ENCODE peak calls at places on chromosomes 4 and X, in ten cellular contexts. One of them, this sample, is unnamed. For H3K4me1, the result is how much of the 10 kb centered on the place peaks cover.

GRCh38 chrX:103607385-103608304 is at the start of gene TCEAL3:
- DNase-seq in neural progenitor cell: peak
- DNase-seq in heart right ventricle: peak
- DNase-seq in heart left ventricle: peak
- DNase-seq in MM.1S: no peak
- DNase-seq in upper lobe of left lung: peak
- DNase-seq in IMR-90: peak
- DNase-seq in HCT116: no peak
- DNase-seq in keratinocyte: no peak
- DNase-seq in A549: no peak
- DNase-seq in this sample: no peak

GRCh38 chr4:47040828-47041227 is 9.5 kb downstream of the GABRB1 start:
- DNase-seq in neural progenitor cell: no peak
- DNase-seq in heart right ventricle: no peak
- DNase-seq in heart left ventricle: no peak
- DNase-seq in MM.1S: no peak
- DNase-seq in upper lobe of left lung: no peak
- DNase-seq in IMR-90: no peak
- DNase-seq in HCT116: no peak
- DNase-seq in keratinocyte: no peak
- DNase-seq in A549: no peak
- DNase-seq in this sample: no peak

GRCh38 chr4:48970471-48970921 is 15.6 kb upstream of the CWH43 start:
- DNase-seq in neural progenitor cell: no peak
- DNase-seq in heart right ventricle: no peak
- DNase-seq in heart left ventricle: no peak
- DNase-seq in MM.1S: no peak
- DNase-seq in upper lobe of left lung: no peak
- DNase-seq in IMR-90: peak
- DNase-seq in HCT116: peak
- DNase-seq in keratinocyte: peak
- DNase-seq in A549: no peak
- DNase-seq in this sample: no peak

GRCh38 chrX:44314259-44314734 is 29.2 kb downstream of the EFHC2 start:
- DNase-seq in neural progenitor cell: no peak
- DNase-seq in heart right ventricle: peak
- DNase-seq in heart left ventricle: peak
- DNase-seq in MM.1S: peak
- DNase-seq in upper lobe of left lung: no peak
- DNase-seq in IMR-90: peak
- DNase-seq in HCT116: no peak
- DNase-seq in keratinocyte: no peak
- DNase-seq in A549: no peak
- DNase-seq in this sample: no peak

GRCh38 chrX:104284407-104285000 is 29.8 kb upstream of the ESX1 start:
- DNase-seq in neural progenitor cell: no peak
- DNase-seq in heart right ventricle: no peak
- DNase-seq in heart left ventricle: no peak
- DNase-seq in MM.1S: no peak
- DNase-seq in upper lobe of left lung: no peak
- DNase-seq in IMR-90: no peak
- DNase-seq in HCT116: no peak
- DNase-seq in keratinocyte: no peak
- DNase-seq in A549: no peak
- DNase-seq in this sample: no peak

GRCh38 chr4:188127157-188127874 is 11.9 kb upstream of the TRIML1 start:
- DNase-seq in neural progenitor cell: no peak
- DNase-seq in heart right ventricle: no peak
- DNase-seq in heart left ventricle: no peak
- DNase-seq in MM.1S: no peak
- DNase-seq in upper lobe of left lung: no peak
- DNase-seq in IMR-90: peak
- DNase-seq in HCT116: peak
- DNase-seq in keratinocyte: no peak
- DNase-seq in A549: peak
- DNase-seq in this sample: no peak

GRCh38 chrX:129540068-129540653 is at the start of gene OCRL:
- DNase-seq in neural progenitor cell: peak
- DNase-seq in heart right ventricle: peak
- DNase-seq in heart left ventricle: peak
- DNase-seq in MM.1S: peak
- DNase-seq in upper lobe of left lung: peak
- DNase-seq in IMR-90: peak
- DNase-seq in HCT116: peak
- DNase-seq in keratinocyte: no peak
- DNase-seq in A549: peak
- DNase-seq in this sample: peak

GRCh38 chr4:921830-922331 is 10.2 kb downstream of the GAK start:
- DNase-seq in neural progenitor cell: no peak
- DNase-seq in heart right ventricle: no peak
- DNase-seq in heart left ventricle: no peak
- DNase-seq in MM.1S: no peak
- DNase-seq in upper lobe of left lung: peak
- DNase-seq in IMR-90: no peak
- DNase-seq in HCT116: no peak
- DNase-seq in keratinocyte: no peak
- DNase-seq in A549: no peak
- DNase-seq in this sample: no peak

DNA sequence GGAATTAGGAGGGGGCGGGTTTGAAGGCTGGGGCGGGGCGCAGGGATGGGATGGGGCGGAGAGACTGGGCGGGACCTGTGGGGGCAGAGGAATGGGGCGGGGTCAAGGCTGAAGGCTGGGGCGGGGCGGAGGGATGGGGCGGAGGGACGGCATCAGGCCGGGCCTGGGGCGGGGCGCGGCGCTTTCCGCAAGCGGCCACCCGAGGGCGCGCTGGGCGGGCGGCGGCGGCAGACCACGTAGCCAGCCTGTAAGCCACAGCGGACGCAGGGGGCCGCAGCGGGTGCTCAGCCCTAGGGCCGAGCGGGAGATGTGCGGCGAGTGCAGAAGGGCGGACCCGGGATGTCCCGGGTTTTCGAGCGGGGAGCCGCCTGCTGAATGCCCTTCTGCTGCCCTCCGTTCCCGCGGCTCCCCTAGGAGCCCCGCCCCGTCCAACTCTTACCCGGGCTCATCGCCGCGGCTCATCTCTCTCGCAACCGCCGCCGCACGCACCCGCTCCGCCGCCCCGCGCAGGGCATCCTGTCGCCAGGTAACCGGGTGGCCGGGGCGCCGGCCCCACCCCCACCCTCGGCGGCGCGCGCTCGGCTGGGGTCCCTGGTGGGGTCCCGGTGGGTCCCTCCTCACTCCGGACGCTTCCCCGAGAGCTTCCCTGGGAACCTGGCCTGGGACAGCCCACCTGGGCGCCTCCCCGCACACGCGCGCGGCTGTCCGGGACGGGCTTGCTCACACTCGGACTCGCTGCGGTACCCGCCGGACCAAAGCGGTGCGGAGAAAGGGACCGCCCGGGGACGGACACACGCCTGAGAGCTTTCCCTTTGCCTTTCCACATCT is at the start of gene CCDC110:
- DNase-seq in neural progenitor cell: peak
- DNase-seq in heart right ventricle: peak
- DNase-seq in heart left ventricle: peak
- DNase-seq in MM.1S: peak
- DNase-seq in upper lobe of left lung: peak
- DNase-seq in IMR-90: peak
- DNase-seq in HCT116: peak
- DNase-seq in keratinocyte: peak
- DNase-seq in A549: peak
- DNase-seq in this sample: peak
- TF ChIP-seq CTCF in neural progenitor cell: peak
- TF ChIP-seq CTCF in heart right ventricle: peak
- TF ChIP-seq CTCF in heart left ventricle: peak
- TF ChIP-seq CTCF in MM.1S: peak
- TF ChIP-seq CTCF in upper lobe of left lung: peak
- TF ChIP-seq CTCF in IMR-90: peak
- TF ChIP-seq CTCF in HCT116: peak
- TF ChIP-seq CTCF in keratinocyte: no peak
- TF ChIP-seq CTCF in A549: peak
- TF ChIP-seq CTCF in this sample: peak

GRCh38 chr4:73621357-73621756 is 1.1 kb upstream of the RASSF6 start:
- DNase-seq in neural progenitor cell: no peak
- DNase-seq in heart right ventricle: no peak
- DNase-seq in heart left ventricle: no peak
- DNase-seq in MM.1S: no peak
- DNase-seq in upper lobe of left lung: no peak
- DNase-seq in IMR-90: no peak
- DNase-seq in HCT116: no peak
- DNase-seq in keratinocyte: no peak
- DNase-seq in A549: no peak
- DNase-seq in this sample: no peak

GRCh38 chr4:73615613-73616012 is 4.6 kb downstream of the RASSF6 start:
- DNase-seq in neural progenitor cell: peak
- DNase-seq in heart right ventricle: no peak
- DNase-seq in heart left ventricle: no peak
- DNase-seq in MM.1S: no peak
- DNase-seq in upper lobe of left lung: no peak
- DNase-seq in IMR-90: no peak
- DNase-seq in HCT116: no peak
- DNase-seq in keratinocyte: no peak
- DNase-seq in A549: no peak
- DNase-seq in this sample: no peak

GRCh38 chr4:73619351-73619750 is 885 bp downstream of the RASSF6 start:
- DNase-seq in neural progenitor cell: no peak
- DNase-seq in heart right ventricle: no peak
- DNase-seq in heart left ventricle: no peak
- DNase-seq in MM.1S: no peak
- DNase-seq in upper lobe of left lung: no peak
- DNase-seq in IMR-90: no peak
- DNase-seq in HCT116: no peak
- DNase-seq in keratinocyte: no peak
- DNase-seq in A549: no peak
- DNase-seq in this sample: no peak

GRCh38 chr4:73617256-73617655 is 3.0 kb downstream of the RASSF6 start:
- DNase-seq in neural progenitor cell: no peak
- DNase-seq in heart right ventricle: no peak
- DNase-seq in heart left ventricle: no peak
- DNase-seq in MM.1S: no peak
- DNase-seq in upper lobe of left lung: no peak
- DNase-seq in IMR-90: no peak
- DNase-seq in HCT116: no peak
- DNase-seq in keratinocyte: no peak
- DNase-seq in A549: no peak
- DNase-seq in this sample: no peak

DNA sequence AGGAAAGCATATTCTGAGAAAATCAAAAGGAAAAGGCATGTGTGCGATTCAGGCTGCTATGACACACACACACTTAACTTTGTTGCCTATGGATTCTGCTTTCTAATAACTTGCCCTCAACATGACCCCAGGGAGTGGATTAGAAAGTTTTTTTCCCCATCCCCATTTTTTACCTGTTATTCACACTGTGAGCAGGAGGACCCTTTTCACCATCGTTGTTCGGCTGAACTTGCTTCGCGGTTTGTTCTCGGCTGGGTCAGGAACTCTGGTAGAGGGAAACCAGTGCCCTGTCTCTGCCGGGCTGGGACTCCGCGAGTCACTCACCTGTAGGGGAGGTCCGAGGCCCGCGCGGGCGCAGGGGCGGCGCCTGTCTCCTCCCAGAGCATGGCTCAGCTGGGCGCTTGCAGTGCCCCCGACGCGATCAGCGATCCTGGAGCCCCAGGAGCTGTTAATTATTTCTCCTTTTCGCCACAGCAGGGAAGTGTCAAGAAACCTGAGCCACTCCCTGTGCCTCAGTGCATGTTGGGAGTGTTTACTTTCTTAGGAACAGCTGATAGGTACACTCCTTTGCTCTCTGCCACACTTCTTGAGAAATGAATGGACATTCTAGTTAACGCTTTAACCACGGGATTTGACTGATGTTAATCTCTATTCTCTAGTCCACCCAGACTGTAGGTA is at the start of gene RASSF6:
- DNase-seq in neural progenitor cell: peak
- DNase-seq in heart right ventricle: no peak
- DNase-seq in heart left ventricle: no peak
- DNase-seq in MM.1S: peak
- DNase-seq in upper lobe of left lung: peak
- DNase-seq in IMR-90: no peak
- DNase-seq in HCT116: peak
- DNase-seq in keratinocyte: no peak
- DNase-seq in A549: peak
- DNase-seq in this sample: no peak
- H3K4me1 ChIP-seq in neural progenitor cell: under half
- H3K4me1 ChIP-seq in heart right ventricle: under half
- H3K4me1 ChIP-seq in heart left ventricle: under half
- H3K4me1 ChIP-seq in MM.1S: under half
- H3K4me1 ChIP-seq in upper lobe of left lung: under half
- H3K4me1 ChIP-seq in IMR-90: under half
- H3K4me1 ChIP-seq in HCT116: under half
- H3K4me1 ChIP-seq in keratinocyte: under half
- H3K4me1 ChIP-seq in A549: under half
- H3K4me1 ChIP-seq in this sample: under half

DNA sequence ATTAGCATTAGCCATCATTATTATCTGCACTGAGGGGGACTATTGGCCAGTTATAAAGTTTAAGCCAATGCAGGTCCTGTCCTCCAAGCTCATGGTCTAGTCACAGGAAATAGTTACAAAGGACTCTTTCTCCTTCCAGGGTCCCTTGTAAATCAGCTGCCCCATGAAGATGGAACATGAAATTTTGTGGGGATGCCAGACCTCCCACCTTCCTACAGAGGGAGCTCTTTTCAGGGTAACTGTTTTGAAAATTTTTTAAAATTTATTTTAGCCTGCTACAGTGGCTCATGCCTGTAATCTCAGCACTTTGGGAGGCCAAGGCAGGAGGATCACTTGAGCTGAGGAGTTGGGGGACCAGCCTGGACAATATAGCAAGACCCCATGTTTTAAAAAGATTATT is 124.4 kb upstream of the SLC34A2 start:
- DNase-seq in neural progenitor cell: no peak
- DNase-seq in heart right ventricle: no peak
- DNase-seq in heart left ventricle: no peak
- DNase-seq in MM.1S: no peak
- DNase-seq in upper lobe of left lung: no peak
- DNase-seq in IMR-90: no peak
- DNase-seq in HCT116: no peak
- DNase-seq in keratinocyte: no peak
- DNase-seq in A549: no peak
- DNase-seq in this sample: no peak
- TF ChIP-seq CTCF in neural progenitor cell: peak
- TF ChIP-seq CTCF in heart right ventricle: no peak
- TF ChIP-seq CTCF in heart left ventricle: no peak
- TF ChIP-seq CTCF in MM.1S: peak
- TF ChIP-seq CTCF in upper lobe of left lung: peak
- TF ChIP-seq CTCF in IMR-90: peak
- TF ChIP-seq CTCF in HCT116: peak
- TF ChIP-seq CTCF in keratinocyte: peak
- TF ChIP-seq CTCF in A549: peak
- TF ChIP-seq CTCF in this sample: no peak

GRCh38 chr4:8202108-8202507 is 3.0 kb downstream of the SH3TC1 start:
- DNase-seq in neural progenitor cell: no peak
- DNase-seq in heart right ventricle: no peak
- DNase-seq in heart left ventricle: no peak
- DNase-seq in MM.1S: no peak
- DNase-seq in upper lobe of left lung: peak
- DNase-seq in IMR-90: no peak
- DNase-seq in HCT116: no peak
- DNase-seq in keratinocyte: no peak
- DNase-seq in A549: no peak
- DNase-seq in this sample: no peak

GRCh38 chr4:8199594-8200301 is 658 bp downstream of the SH3TC1 start:
- DNase-seq in neural progenitor cell: no peak
- DNase-seq in heart right ventricle: no peak
- DNase-seq in heart left ventricle: no peak
- DNase-seq in MM.1S: peak
- DNase-seq in upper lobe of left lung: peak
- DNase-seq in IMR-90: no peak
- DNase-seq in HCT116: no peak
- DNase-seq in keratinocyte: no peak
- DNase-seq in A549: no peak
- DNase-seq in this sample: no peak

GRCh38 chr4:8201341-8201781 is 2.3 kb downstream of the SH3TC1 start:
- DNase-seq in neural progenitor cell: no peak
- DNase-seq in heart right ventricle: no peak
- DNase-seq in heart left ventricle: no peak
- DNase-seq in MM.1S: no peak
- DNase-seq in upper lobe of left lung: peak
- DNase-seq in IMR-90: no peak
- DNase-seq in HCT116: no peak
- DNase-seq in keratinocyte: no peak
- DNase-seq in A549: no peak
- DNase-seq in this sample: no peak

GRCh38 chr4:8198906-8199593 is at the start of gene SH3TC1:
- DNase-seq in neural progenitor cell: peak
- DNase-seq in heart right ventricle: peak
- DNase-seq in heart left ventricle: peak
- DNase-seq in MM.1S: peak
- DNase-seq in upper lobe of left lung: peak
- DNase-seq in IMR-90: peak
- DNase-seq in HCT116: peak
- DNase-seq in keratinocyte: no peak
- DNase-seq in A549: peak
- DNase-seq in this sample: peak

DNA sequence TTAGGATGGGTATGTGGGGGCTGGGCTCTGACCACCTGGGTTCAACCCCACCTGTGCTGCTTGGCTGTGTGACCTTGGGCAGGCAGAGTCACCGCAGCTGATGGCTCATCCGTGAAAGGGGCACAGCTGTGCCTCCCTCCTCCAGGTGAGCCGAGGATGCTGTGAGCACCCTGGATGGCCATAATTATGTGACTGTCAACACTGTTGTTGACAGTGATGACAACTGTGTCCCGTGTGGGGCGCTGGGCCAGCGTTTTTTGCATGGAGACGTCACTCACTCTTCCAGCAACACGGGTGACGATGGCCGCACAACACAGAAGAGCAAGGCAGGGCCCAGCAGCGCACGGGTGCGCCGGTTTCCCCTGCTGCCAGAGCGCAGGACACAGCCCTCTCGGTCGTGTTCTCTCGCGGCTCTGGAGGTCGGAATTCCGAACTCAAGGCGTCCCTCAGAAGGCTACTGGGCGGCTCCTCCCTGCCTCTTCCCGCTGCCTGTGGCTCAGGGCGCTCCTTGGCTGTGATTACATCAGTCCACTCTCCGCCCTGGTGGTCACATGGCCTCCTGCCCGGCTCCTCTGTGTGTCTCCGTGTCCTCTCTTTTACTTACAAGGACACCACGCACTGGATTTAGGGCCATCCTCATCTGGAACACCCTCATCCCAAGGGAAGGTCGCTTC is 1.3 kb downstream of the SH3TC1 start:
- DNase-seq in neural progenitor cell: peak
- DNase-seq in heart right ventricle: peak
- DNase-seq in heart left ventricle: peak
- DNase-seq in MM.1S: no peak
- DNase-seq in upper lobe of left lung: peak
- DNase-seq in IMR-90: peak
- DNase-seq in HCT116: no peak
- DNase-seq in keratinocyte: no peak
- DNase-seq in A549: no peak
- DNase-seq in this sample: peak
- H3K4me1 ChIP-seq in neural progenitor cell: under half
- H3K4me1 ChIP-seq in heart right ventricle: under half
- H3K4me1 ChIP-seq in heart left ventricle: under half
- H3K4me1 ChIP-seq in MM.1S: under half
- H3K4me1 ChIP-seq in upper lobe of left lung: under half
- H3K4me1 ChIP-seq in IMR-90: under half
- H3K4me1 ChIP-seq in HCT116: under half
- H3K4me1 ChIP-seq in keratinocyte: under half
- H3K4me1 ChIP-seq in A549: under half
- H3K4me1 ChIP-seq in this sample: half or more

This sample was measured in right atrium auricular region.